ENCODE peak calls at places on chromosomes 6 and 20, in nine cellular contexts. One of them, this sample, is unnamed.
A peak's percentile ranks its signal among the peaks of the same experiment; 100 is the strongest.

GRCh38 chr6:26475823-26476729 is 18.3 kb downstream of the BTN2A1 start:
- DNase-seq in psoas muscle: no peak
- DNase-seq in NCI-H345: no peak
- DNase-seq in GM04504: no peak
- DNase-seq in NCI-H1105: no peak
- DNase-seq in non-pigmented ciliary epithelial cell: no peak
- DNase-seq in NCI-H146: no peak
- DNase-seq in activated naive CD8-positive, alpha-beta T cell treated with anti-CD3 and anti-CD28 coated beads, Interleukin-2, amount 50 U/mL, for 16 hours: no peak
- DNase-seq in LoVo: peak; percentile 33
- DNase-seq in this sample: peak; percentile 24

GRCh38 chr20:39853664-39854063 is 835.4 kb downstream of the MAFB start:
- DNase-seq in psoas muscle: no peak
- DNase-seq in NCI-H345: no peak
- DNase-seq in GM04504: peak; percentile 50
- DNase-seq in NCI-H1105: no peak
- DNase-seq in non-pigmented ciliary epithelial cell: peak; percentile 55
- DNase-seq in NCI-H146: no peak
- DNase-seq in activated naive CD8-positive, alpha-beta T cell treated with anti-CD3 and anti-CD28 coated beads, Interleukin-2, amount 50 U/mL, for 16 hours: no peak
- DNase-seq in LoVo: no peak
- DNase-seq in this sample: no peak

GRCh38 chr20:25310268-25310920 is 62.5 kb downstream of the PYGB start:
- DNase-seq in psoas muscle: no peak
- DNase-seq in NCI-H345: peak; percentile 19
- DNase-seq in GM04504: peak; percentile 89
- DNase-seq in NCI-H1105: no peak
- DNase-seq in non-pigmented ciliary epithelial cell: peak; percentile 87
- DNase-seq in NCI-H146: peak; percentile 67
- DNase-seq in activated naive CD8-positive, alpha-beta T cell treated with anti-CD3 and anti-CD28 coated beads, Interleukin-2, amount 50 U/mL, for 16 hours: no peak
- DNase-seq in LoVo: peak; percentile 84
- DNase-seq in this sample: peak; percentile 96

GRCh38 chr6:128518531-128519131 is 1.8 kb downstream of the PTPRK start:
- DNase-seq in psoas muscle: no peak
- DNase-seq in NCI-H345: no peak
- DNase-seq in GM04504: no peak
- DNase-seq in NCI-H1105: peak; percentile 49
- DNase-seq in non-pigmented ciliary epithelial cell: no peak
- DNase-seq in NCI-H146: peak; percentile 58
- DNase-seq in activated naive CD8-positive, alpha-beta T cell treated with anti-CD3 and anti-CD28 coated beads, Interleukin-2, amount 50 U/mL, for 16 hours: no peak
- DNase-seq in LoVo: no peak
- DNase-seq in this sample: peak; percentile 64

GRCh38 chr6:136737343-136738177 is 54.7 kb downstream of the MAP3K5 start:
- DNase-seq in psoas muscle: no peak
- DNase-seq in NCI-H345: no peak
- DNase-seq in GM04504: no peak
- DNase-seq in NCI-H1105: no peak
- DNase-seq in non-pigmented ciliary epithelial cell: peak; percentile 22
- DNase-seq in NCI-H146: no peak
- DNase-seq in activated naive CD8-positive, alpha-beta T cell treated with anti-CD3 and anti-CD28 coated beads, Interleukin-2, amount 50 U/mL, for 16 hours: no peak
- DNase-seq in LoVo: no peak
- DNase-seq in this sample: no peak

GRCh38 chr6:155791891-155792290 is 336.3 kb upstream of the NOX3 start:
- DNase-seq in psoas muscle: no peak
- DNase-seq in NCI-H345: no peak
- DNase-seq in GM04504: no peak
- DNase-seq in NCI-H1105: no peak
- DNase-seq in non-pigmented ciliary epithelial cell: no peak
- DNase-seq in NCI-H146: no peak
- DNase-seq in activated naive CD8-positive, alpha-beta T cell treated with anti-CD3 and anti-CD28 coated beads, Interleukin-2, amount 50 U/mL, for 16 hours: no peak
- DNase-seq in LoVo: no peak
- DNase-seq in this sample: no peak

GRCh38 chr6:154458565-154459475 is 51.7 kb downstream of the CNKSR3 start:
- DNase-seq in psoas muscle: no peak
- DNase-seq in NCI-H345: peak; percentile 30
- DNase-seq in GM04504: no peak
- DNase-seq in NCI-H1105: no peak
- DNase-seq in non-pigmented ciliary epithelial cell: no peak
- DNase-seq in NCI-H146: no peak
- DNase-seq in activated naive CD8-positive, alpha-beta T cell treated with anti-CD3 and anti-CD28 coated beads, Interleukin-2, amount 50 U/mL, for 16 hours: no peak
- DNase-seq in LoVo: no peak
- DNase-seq in this sample: no peak

GRCh38 chr6:36686668-36687513 is 8.4 kb downstream of the CDKN1A start:
- DNase-seq in psoas muscle: peak; percentile 43
- DNase-seq in NCI-H345: no peak
- DNase-seq in GM04504: no peak
- DNase-seq in NCI-H1105: no peak
- DNase-seq in non-pigmented ciliary epithelial cell: no peak
- DNase-seq in NCI-H146: no peak
- DNase-seq in activated naive CD8-positive, alpha-beta T cell treated with anti-CD3 and anti-CD28 coated beads, Interleukin-2, amount 50 U/mL, for 16 hours: no peak
- DNase-seq in LoVo: peak; percentile 56
- DNase-seq in this sample: no peak

GRCh38 chr6:169959129-169960002 is 207.9 kb downstream of the ERMARD start:
- DNase-seq in psoas muscle: no peak
- DNase-seq in NCI-H345: peak; percentile 91
- DNase-seq in GM04504: no peak
- DNase-seq in NCI-H1105: peak; percentile 42
- DNase-seq in non-pigmented ciliary epithelial cell: no peak
- DNase-seq in NCI-H146: peak; percentile 85
- DNase-seq in activated naive CD8-positive, alpha-beta T cell treated with anti-CD3 and anti-CD28 coated beads, Interleukin-2, amount 50 U/mL, for 16 hours: peak; percentile 15
- DNase-seq in LoVo: no peak
- DNase-seq in this sample: peak; percentile 30

GRCh38 chr6:129543981-129544380 is 166.0 kb downstream of the ARHGAP18 start:
- DNase-seq in psoas muscle: no peak
- DNase-seq in NCI-H345: no peak
- DNase-seq in GM04504: no peak
- DNase-seq in NCI-H1105: no peak
- DNase-seq in non-pigmented ciliary epithelial cell: no peak
- DNase-seq in NCI-H146: no peak
- DNase-seq in activated naive CD8-positive, alpha-beta T cell treated with anti-CD3 and anti-CD28 coated beads, Interleukin-2, amount 50 U/mL, for 16 hours: no peak
- DNase-seq in LoVo: no peak
- DNase-seq in this sample: no peak

GRCh38 chr6:143596857-143597256 is 80.9 kb upstream of the PHACTR2 start:
- DNase-seq in psoas muscle: peak; percentile 71
- DNase-seq in NCI-H345: no peak
- DNase-seq in GM04504: peak; percentile 86
- DNase-seq in NCI-H1105: no peak
- DNase-seq in non-pigmented ciliary epithelial cell: no peak
- DNase-seq in NCI-H146: no peak
- DNase-seq in activated naive CD8-positive, alpha-beta T cell treated with anti-CD3 and anti-CD28 coated beads, Interleukin-2, amount 50 U/mL, for 16 hours: no peak
- DNase-seq in LoVo: no peak
- DNase-seq in this sample: no peak

GRCh38 chr6:49626811-49627210 is 9.8 kb downstream of the RHAG start:
- DNase-seq in psoas muscle: no peak
- DNase-seq in NCI-H345: no peak
- DNase-seq in GM04504: no peak
- DNase-seq in NCI-H1105: no peak
- DNase-seq in non-pigmented ciliary epithelial cell: no peak
- DNase-seq in NCI-H146: no peak
- DNase-seq in activated naive CD8-positive, alpha-beta T cell treated with anti-CD3 and anti-CD28 coated beads, Interleukin-2, amount 50 U/mL, for 16 hours: no peak
- DNase-seq in LoVo: no peak
- DNase-seq in this sample: no peak

GRCh38 chr20:32820000-32820697 is 395 bp downstream of the MAPRE1 start:
- DNase-seq in psoas muscle: peak; percentile 89
- DNase-seq in NCI-H345: peak; percentile 87
- DNase-seq in GM04504: no peak
- DNase-seq in NCI-H1105: peak; percentile 70
- DNase-seq in non-pigmented ciliary epithelial cell: no peak
- DNase-seq in NCI-H146: peak; percentile 91
- DNase-seq in activated naive CD8-positive, alpha-beta T cell treated with anti-CD3 and anti-CD28 coated beads, Interleukin-2, amount 50 U/mL, for 16 hours: peak; percentile 76
- DNase-seq in LoVo: peak; percentile 69
- DNase-seq in this sample: peak; percentile 68

GRCh38 chr6:53679446-53679933 is 13.9 kb upstream of the KLHL31 start:
- DNase-seq in psoas muscle: no peak
- DNase-seq in NCI-H345: no peak
- DNase-seq in GM04504: peak; percentile 18
- DNase-seq in NCI-H1105: no peak
- DNase-seq in non-pigmented ciliary epithelial cell: peak; percentile 3
- DNase-seq in NCI-H146: peak; percentile 21
- DNase-seq in activated naive CD8-positive, alpha-beta T cell treated with anti-CD3 and anti-CD28 coated beads, Interleukin-2, amount 50 U/mL, for 16 hours: no peak
- DNase-seq in LoVo: peak; percentile 26
- DNase-seq in this sample: peak; percentile 79

GRCh38 chr20:41048475-41049242 is 20.0 kb downstream of the TOP1 start:
- DNase-seq in psoas muscle: no peak
- DNase-seq in NCI-H345: no peak
- DNase-seq in GM04504: no peak
- DNase-seq in NCI-H1105: no peak
- DNase-seq in non-pigmented ciliary epithelial cell: no peak
- DNase-seq in NCI-H146: no peak
- DNase-seq in activated naive CD8-positive, alpha-beta T cell treated with anti-CD3 and anti-CD28 coated beads, Interleukin-2, amount 50 U/mL, for 16 hours: no peak
- DNase-seq in LoVo: peak; percentile 36
- DNase-seq in this sample: peak; percentile 41

This sample was measured in HT-29.